ENCODE peak calls at places on chromosome 13, in nine cellular contexts. R is lower leg skin, J is cardiac muscle cell, P is dorsolateral prefrontal cortex, U is AG04450, I is adrenal gland, K is thoracic aorta, X is AG09309, N is Caco-2. Y is an unnamed sample.

GRCh38 chr13:76965759-76966421 is 17.6 kb downstream of the ACOD1 start:
- DNase-seq in R (peak), J (peak), P (no peak), U (peak), I (peak), K (no peak), X (peak), N (no peak), Y (no peak)

GRCh38 chr13:112840472-112841302 is 128.3 kb upstream of the MCF2L start:
- DNase-seq in R (no peak), J (no peak), P (no peak), U (no peak), I (no peak), K (no peak), X (no peak), N (no peak), Y (no peak)

GRCh38 chr13:112587767-112588489 is at the start of gene TUBGCP3:
- DNase-seq in R (peak), J (peak), P (peak), U (peak), I (peak), K (peak), X (peak), N (peak), Y (no peak)

GRCh38 chr13:113976711-113977684 is 3.1 kb upstream of the C13orf46 start:
- DNase-seq in R (no peak), J (peak), P (no peak), U (peak), I (no peak), K (peak), X (peak), N (no peak), Y (no peak)

GRCh38 chr13:73874460-73874859 is 259.7 kb downstream of the KLF12 start:
- DNase-seq in R (no peak), J (no peak), P (no peak), U (no peak), I (no peak), K (no peak), X (no peak), N (no peak), Y (no peak)

GRCh38 chr13:43095771-43096719 is 72.7 kb downstream of the DNAJC15 start:
- DNase-seq in R (no peak), J (peak), P (no peak), U (no peak), I (no peak), K (no peak), X (no peak), N (no peak), Y (peak)

GRCh38 chr13:48838193-48839000 is 137.3 kb upstream of the FNDC3A start:
- DNase-seq in R (no peak), J (peak), P (no peak), U (peak), I (no peak), K (no peak), X (no peak), N (no peak), Y (peak)

GRCh38 chr13:44837250-44837649 is 152.0 kb downstream of the NUFIP1 start:
- DNase-seq in R (no peak), J (peak), P (no peak), U (peak), I (no peak), K (no peak), X (no peak), N (no peak), Y (no peak)

GRCh38 chr13:30307966-30308290 is 577 bp upstream of the KATNAL1 start:
- DNase-seq in R (no peak), J (no peak), P (no peak), U (no peak), I (no peak), K (no peak), X (no peak), N (no peak), Y (no peak)

GRCh38 chr13:29619995-29620394 is 24.5 kb upstream of the SLC7A1 start:
- DNase-seq in R (no peak), J (no peak), P (no peak), U (no peak), I (no peak), K (no peak), X (no peak), N (no peak), Y (no peak)

GRCh38 chr13:95191821-95192220 is 109.4 kb downstream of the ABCC4 start:
- DNase-seq in R (peak), J (peak), P (peak), U (peak), I (peak), K (no peak), X (peak), N (peak), Y (peak)

GRCh38 chr13:112575295-112575622 is 12.7 kb downstream of the TUBGCP3 start:
- DNase-seq in R (no peak), J (no peak), P (no peak), U (no peak), I (no peak), K (no peak), X (no peak), N (no peak), Y (no peak)

GRCh38 chr13:79447141-79447540 is 33.8 kb upstream of the NDFIP2 start:
- DNase-seq in R (no peak), J (no peak), P (no peak), U (no peak), I (no peak), K (no peak), X (no peak), N (no peak), Y (no peak)

GRCh38 chr13:51396352-51396751 is 56.5 kb downstream of the INTS6 start:
- DNase-seq in R (no peak), J (peak), P (no peak), U (no peak), I (no peak), K (no peak), X (peak), N (no peak), Y (no peak)

GRCh38 chr13:97367427-97367826 is 66.5 kb upstream of the RAP2A start:
- DNase-seq in R (no peak), J (peak), P (peak), U (peak), I (peak), K (no peak), X (peak), N (no peak), Y (no peak)

GRCh38 chr13:87087741-87088140 is 583.4 kb upstream of the SLITRK5 start:
- DNase-seq in R (no peak), J (peak), P (no peak), U (no peak), I (no peak), K (no peak), X (no peak), N (no peak), Y (no peak)

GRCh38 chr13:38421590-38422560 is 72.2 kb downstream of the UFM1 start:
- DNase-seq in R (no peak), J (peak), P (no peak), U (no peak), I (no peak), K (no peak), X (no peak), N (no peak), Y (no peak)

GRCh38 chr13:38418286-38418685 is 68.6 kb downstream of the UFM1 start:
- DNase-seq in R (no peak), J (no peak), P (no peak), U (no peak), I (no peak), K (no peak), X (no peak), N (no peak), Y (no peak)

GRCh38 chr13:38417727-38418126 is 68.1 kb downstream of the UFM1 start:
- DNase-seq in R (no peak), J (peak), P (no peak), U (no peak), I (no peak), K (no peak), X (no peak), N (peak), Y (no peak)

GRCh38 chr13:38417241-38417640 is 67.6 kb downstream of the UFM1 start:
- DNase-seq in R (no peak), J (no peak), P (no peak), U (no peak), I (no peak), K (no peak), X (no peak), N (no peak), Y (no peak)

GRCh38 chr13:38419312-38419873 is 69.7 kb downstream of the UFM1 start:
- DNase-seq in R (no peak), J (no peak), P (no peak), U (no peak), I (no peak), K (no peak), X (no peak), N (no peak), Y (no peak)
- TF ChIP-seq CTCF in R (no peak), J (no peak), P (no peak), U (no peak), I (no peak), K (no peak), X (no peak), N (no peak), Y (no peak)

GRCh38 chr13:108915634-108916497 is 286.5 kb downstream of the MYO16 start:
- DNase-seq in R (peak), J (peak), P (peak), U (peak), I (peak), K (peak), X (peak), N (peak), Y (no peak)
- H3K4me3 ChIP-seq in R (no peak), J (no peak), P (peak), U (no peak), I (no peak), K (peak), X (no peak), N (no peak), Y (no peak)

DNA sequence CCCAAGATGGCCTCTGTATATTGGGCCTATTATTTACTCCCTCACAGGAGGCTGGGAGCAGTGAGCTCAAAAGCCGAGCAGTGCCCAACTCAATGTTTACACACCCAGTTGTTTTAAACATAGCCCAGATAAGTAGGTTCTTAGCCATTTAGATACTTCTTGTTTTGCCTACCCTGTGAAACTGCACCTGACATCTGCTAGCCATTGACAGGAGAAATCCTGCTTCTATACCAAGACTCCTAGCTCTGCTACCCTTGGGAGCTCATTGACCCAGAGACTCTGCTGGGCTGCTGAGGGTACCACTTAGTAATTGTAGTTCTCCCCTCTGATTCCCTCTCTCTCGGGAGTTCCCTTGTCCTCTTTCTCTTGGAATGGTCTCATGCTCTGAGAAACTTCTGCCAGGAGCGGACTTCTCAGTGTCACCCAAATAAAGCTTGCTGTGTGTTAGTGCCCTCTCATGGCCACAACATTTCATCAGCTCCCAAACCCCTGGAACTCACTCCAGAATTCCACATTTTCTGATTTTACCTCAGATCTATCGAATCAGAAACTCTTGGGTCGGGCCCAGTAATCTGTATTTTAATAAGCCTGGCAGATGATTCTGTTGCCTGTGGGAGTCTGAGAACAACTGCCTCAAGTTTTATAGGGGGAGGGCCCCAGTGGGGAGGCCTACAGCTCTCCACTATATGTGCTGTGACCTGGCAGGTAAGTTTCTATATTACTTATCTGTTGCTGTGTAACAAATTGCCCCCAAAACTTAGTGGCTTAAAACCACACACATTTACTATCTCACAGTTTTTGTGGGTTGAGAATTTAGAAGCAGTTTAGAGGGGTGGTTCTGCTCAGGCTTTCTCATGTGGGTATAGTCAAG is 221.1 kb downstream of the TDRD3 start:
- DNase-seq in R (no peak), J (peak), P (no peak), U (no peak), I (peak), K (no peak), X (peak), N (no peak), Y (peak)
- TF ChIP-seq CTCF in R (no peak), J (peak), P (peak), U (peak), I (peak), K (no peak), X (peak), N (peak), Y (peak)

DNA sequence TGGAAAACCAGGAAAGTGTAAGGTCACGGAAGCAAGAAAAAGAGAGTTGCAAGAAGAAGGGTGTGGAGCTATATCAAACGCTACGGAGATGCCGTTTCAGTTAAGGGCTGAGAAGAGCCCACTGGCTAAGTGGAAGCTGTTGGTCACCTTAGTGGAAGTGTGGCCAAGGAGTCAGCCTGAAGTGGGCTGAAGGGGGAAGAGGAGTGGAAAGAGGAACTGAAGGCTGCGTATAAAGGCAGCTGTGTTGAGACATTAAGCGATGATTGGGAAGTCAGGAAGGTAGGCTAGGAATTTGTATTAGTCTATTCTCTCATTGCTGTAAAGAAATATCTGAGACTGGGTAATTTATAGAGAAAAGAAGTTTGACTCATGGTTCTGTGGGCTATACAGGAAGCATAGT is 14.1 kb upstream of the FRY start:
- DNase-seq in R (no peak), J (no peak), P (no peak), U (no peak), I (no peak), K (no peak), X (no peak), N (no peak), Y (no peak)
- H3K4me3 ChIP-seq in R (no peak), J (no peak), P (no peak), U (no peak), I (no peak), K (no peak), X (no peak), N (no peak), Y (no peak)

GRCh38 chr13:111178417-111178816 is 63.3 kb downstream of the ARHGEF7 start:
- DNase-seq in R (no peak), J (no peak), P (no peak), U (no peak), I (no peak), K (no peak), X (no peak), N (no peak), Y (no peak)
- TF ChIP-seq CTCF in R (no peak), J (no peak), P (no peak), U (no peak), I (no peak), K (no peak), X (no peak), N (no peak), Y (no peak)

DNA sequence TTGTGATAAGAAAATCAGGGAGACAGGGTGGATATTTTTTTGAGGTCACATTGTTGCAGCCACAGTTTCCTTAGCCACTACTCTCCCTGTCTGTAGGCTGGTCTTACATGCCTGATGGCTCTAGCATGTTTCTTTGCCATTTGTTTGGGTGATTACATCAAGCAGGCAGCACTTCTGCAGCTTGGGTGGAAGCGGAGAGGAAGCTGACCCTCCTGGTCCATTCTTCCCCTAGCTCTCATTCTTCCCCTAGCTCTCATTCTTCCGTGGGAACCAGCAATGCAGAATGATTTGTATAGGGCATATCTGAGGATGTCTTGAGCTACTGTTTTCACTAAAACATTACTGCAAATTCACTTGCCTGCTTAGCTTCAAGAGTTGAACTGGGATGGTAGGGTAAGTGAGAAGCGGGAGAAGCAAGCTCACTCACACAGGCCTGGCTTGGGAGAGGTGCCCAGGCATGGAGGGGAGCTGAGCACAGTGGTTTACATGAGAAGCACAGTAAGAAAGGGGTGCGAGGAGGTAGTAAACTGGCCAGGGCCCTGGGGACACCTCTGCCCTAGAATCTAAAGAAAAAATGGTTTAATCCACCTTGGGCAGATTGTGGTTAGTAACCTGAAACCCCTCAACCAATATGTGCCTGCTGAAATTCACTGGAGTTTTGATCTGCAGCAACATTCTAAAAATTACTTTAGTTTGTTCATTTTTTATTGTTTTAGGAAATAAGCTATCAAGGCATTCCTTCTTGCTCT is 538.9 kb downstream of the RFC3 start:
- DNase-seq in R (no peak), J (no peak), P (no peak), U (no peak), I (no peak), K (no peak), X (no peak), N (no peak), Y (no peak)
- H3K4me3 ChIP-seq in R (no peak), J (no peak), P (no peak), U (no peak), I (no peak), K (no peak), X (no peak), N (no peak), Y (no peak)

GRCh38 chr13:49985129-49985528 is 11.7 kb upstream of the TRIM13 start:
- DNase-seq in R (no peak), J (no peak), P (no peak), U (no peak), I (no peak), K (no peak), X (no peak), N (no peak), Y (peak)
- TF ChIP-seq CTCF in R (no peak), J (no peak), P (no peak), U (no peak), I (no peak), K (no peak), X (no peak), N (no peak), Y (no peak)

Y was measured in LNCaP clone FGC.